ENCODE peak calls at places on chromosome 17, in four cellular contexts. J is GM12878, L is HCT116, V is right lobe of liver. N is an unnamed sample.

GRCh38 chr17:56876766-56877179 is 37.1 kb downstream of the TRIM25 start:
- DNase-seq in J (no peak), L (no peak), V (peak), N (no peak)

GRCh38 chr17:65121916-65122821 is 15.0 kb upstream of the RGS9 start:
- DNase-seq in J (peak), L (no peak), V (no peak), N (no peak)

GRCh38 chr17:47620503-47621245 is 29.0 kb upstream of the KPNB1 start:
- DNase-seq in J (no peak), L (peak), V (no peak), N (no peak)

GRCh38 chr17:66829386-66829864 is 5.5 kb upstream of the CACNG5 start:
- DNase-seq in J (no peak), L (no peak), V (peak), N (no peak)

GRCh38 chr17:40358323-40359038 is 6.1 kb downstream of the GJD3 start:
- DNase-seq in J (no peak), L (peak), V (peak), N (peak)

GRCh38 chr17:41278176-41278955 is 2.9 kb downstream of the KRTAP9-7 start:
- DNase-seq in J (no peak), L (no peak), V (no peak), N (no peak)

GRCh38 chr17:78387982-78388941 is 9.8 kb downstream of the PGS1 start:
- DNase-seq in J (no peak), L (no peak), V (no peak), N (peak)

GRCh38 chr17:21090889-21091618 is 35.7 kb upstream of the DHRS7B start:
- DNase-seq in J (no peak), L (no peak), V (no peak), N (no peak)

GRCh38 chr17:44216173-44216572 is 3.3 kb downstream of the UBTF start:
- DNase-seq in J (peak), L (no peak), V (no peak), N (no peak)

GRCh38 chr17:79919164-79919585 is 79.9 kb upstream of the CBX4 start:
- DNase-seq in J (no peak), L (no peak), V (peak), N (peak)

GRCh38 chr17:5508855-5509254 is 22.5 kb downstream of the MIS12 start:
- DNase-seq in J (no peak), L (no peak), V (no peak), N (no peak)

GRCh38 chr17:83192161-83192788 is 112.9 kb downstream of the METRNL start:
- DNase-seq in J (no peak), L (no peak), V (peak), N (no peak)

GRCh38 chr17:71378036-71378435 is 742.8 kb upstream of the SOX9 start:
- DNase-seq in J (no peak), L (no peak), V (no peak), N (no peak)

GRCh38 chr17:49913226-49914095 is 55.5 kb upstream of the DLX4 start:
- DNase-seq in J (no peak), L (peak), V (no peak), N (no peak)

GRCh38 chr17:75267403-75268232 is 3.4 kb downstream of the MIF4GD start:
- DNase-seq in J (no peak), L (no peak), V (no peak), N (peak)

GRCh38 chr17:67011527-67012175 is 32.7 kb upstream of the CACNG1 start:
- DNase-seq in J (no peak), L (no peak), V (no peak), N (no peak)

GRCh38 chr17:78147315-78147998 is 1.3 kb downstream of the C17orf99 start:
- DNase-seq in J (peak), L (no peak), V (no peak), N (no peak)

GRCh38 chr17:48541574-48542113 is 3.3 kb downstream of the HOXB2 start:
- DNase-seq in J (no peak), L (no peak), V (no peak), N (peak)

GRCh38 chr17:32912218-32912897 is 15.6 kb upstream of the TMEM98 start:
- DNase-seq in J (no peak), L (no peak), V (peak), N (peak)

GRCh38 chr17:50218071-50218759 is 16.8 kb upstream of the COL1A1 start:
- DNase-seq in J (no peak), L (no peak), V (no peak), N (no peak)

GRCh38 chr17:16584273-16584995 is 15.4 kb upstream of the ZNF287 start:
- DNase-seq in J (peak), L (no peak), V (peak), N (peak)

GRCh38 chr17:79667746-79668145 is 56.9 kb upstream of the RBFOX3 start:
- DNase-seq in J (no peak), L (no peak), V (no peak), N (no peak)

GRCh38 chr17:29687601-29688000 is 64.9 kb upstream of the CORO6 start:
- DNase-seq in J (no peak), L (no peak), V (no peak), N (no peak)

GRCh38 chr17:73902416-73903181 is 258.4 kb upstream of the SDK2 start:
- DNase-seq in J (no peak), L (no peak), V (no peak), N (peak)

GRCh38 chr17:29663155-29663554 is 40.4 kb upstream of the CORO6 start:
- DNase-seq in J (no peak), L (no peak), V (no peak), N (no peak)

GRCh38 chr17:31677681-31678080 is 181.4 kb downstream of the COPRS start:
- DNase-seq in J (no peak), L (no peak), V (no peak), N (no peak)

GRCh38 chr17:36546418-36547093 is 1.8 kb downstream of the GGNBP2 start:
- DNase-seq in J (no peak), L (no peak), V (no peak), N (no peak)

GRCh38 chr17:74663566-74663965 is 40.0 kb upstream of the CD300E start:
- DNase-seq in J (no peak), L (no peak), V (no peak), N (no peak)

GRCh38 chr17:32350662-32351418 is 883 bp downstream of the ZNF207 start:
- DNase-seq in J (no peak), L (no peak), V (no peak), N (no peak)

GRCh38 chr17:34988644-34989043 is 8.3 kb downstream of the LIG3 start:
- DNase-seq in J (no peak), L (no peak), V (no peak), N (no peak)

GRCh38 chr17:48472485-48473281 is 42.7 kb upstream of the SKAP1 start:
- DNase-seq in J (no peak), L (peak), V (no peak), N (no peak)

GRCh38 chr17:59853168-59853918 is 39.4 kb downstream of the TUBD1 start:
- DNase-seq in J (no peak), L (no peak), V (peak), N (peak)
- TF ChIP-seq CTCF in J (peak), L (peak), V (peak), N (no peak)

GRCh38 chr17:1624650-1625049 is 4.0 kb downstream of the SLC43A2 start:
- DNase-seq in J (no peak), L (no peak), V (no peak), N (no peak)
- H3K4me3 ChIP-seq in J (no peak), L (no peak), V (no peak), N (no peak)

GRCh38 chr17:58516644-58517377 is 2.4 kb upstream of the MTMR4 start:
- DNase-seq in J (no peak), L (no peak), V (peak), N (no peak)

GRCh38 chr17:58513391-58513912 is 986 bp downstream of the MTMR4 start:
- DNase-seq in J (no peak), L (no peak), V (no peak), N (no peak)

GRCh38 chr17:58514795-58515157 is 338 bp upstream of the MTMR4 start:
- DNase-seq in J (no peak), L (no peak), V (no peak), N (no peak)

GRCh38 chr17:58515286-58515685 is 848 bp upstream of the MTMR4 start:
- DNase-seq in J (no peak), L (no peak), V (no peak), N (no peak)

GRCh38 chr17:58513913-58514794 is at the start of gene MTMR4:
- DNase-seq in J (no peak), L (peak), V (peak), N (peak)
- TF ChIP-seq CTCF in J (no peak), L (no peak), V (no peak), N (no peak)

DNA sequence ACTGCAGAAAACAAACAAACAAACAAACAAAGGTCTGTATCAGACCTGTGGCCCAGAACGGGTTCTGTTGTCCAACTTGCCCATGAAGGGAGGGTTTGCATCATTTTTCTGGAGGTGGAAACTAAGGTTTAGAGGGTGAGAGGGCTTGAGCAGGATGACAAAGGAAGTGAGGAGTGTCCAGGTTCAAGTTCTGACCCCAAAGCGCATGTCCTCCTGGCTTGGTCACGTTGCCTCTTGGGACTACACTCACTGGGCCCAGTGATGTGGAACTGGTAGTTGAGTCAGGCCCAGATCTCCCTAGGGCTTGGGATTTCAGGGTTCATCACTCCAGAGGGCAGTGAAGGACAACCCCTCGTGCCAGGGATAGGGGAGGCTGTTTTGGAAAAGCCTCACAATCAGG is 1.8 kb downstream of the SREBF1 start:
- DNase-seq in J (no peak), L (no peak), V (peak), N (no peak)
- H3K4me3 ChIP-seq in J (peak), L (peak), V (no peak), N (no peak)

GRCh38 chr17:2120550-2121335 is 65.8 kb downstream of the HIC1 start:
- DNase-seq in J (no peak), L (no peak), V (no peak), N (no peak)

GRCh38 chr17:2125013-2125535 is 70.2 kb downstream of the HIC1 start:
- DNase-seq in J (no peak), L (no peak), V (no peak), N (no peak)

GRCh38 chr17:2124391-2124790 is 69.5 kb downstream of the HIC1 start:
- DNase-seq in J (no peak), L (no peak), V (no peak), N (peak)

GRCh38 chr17:2122641-2123302 is 67.9 kb downstream of the HIC1 start:
- DNase-seq in J (no peak), L (no peak), V (peak), N (peak)

DNA sequence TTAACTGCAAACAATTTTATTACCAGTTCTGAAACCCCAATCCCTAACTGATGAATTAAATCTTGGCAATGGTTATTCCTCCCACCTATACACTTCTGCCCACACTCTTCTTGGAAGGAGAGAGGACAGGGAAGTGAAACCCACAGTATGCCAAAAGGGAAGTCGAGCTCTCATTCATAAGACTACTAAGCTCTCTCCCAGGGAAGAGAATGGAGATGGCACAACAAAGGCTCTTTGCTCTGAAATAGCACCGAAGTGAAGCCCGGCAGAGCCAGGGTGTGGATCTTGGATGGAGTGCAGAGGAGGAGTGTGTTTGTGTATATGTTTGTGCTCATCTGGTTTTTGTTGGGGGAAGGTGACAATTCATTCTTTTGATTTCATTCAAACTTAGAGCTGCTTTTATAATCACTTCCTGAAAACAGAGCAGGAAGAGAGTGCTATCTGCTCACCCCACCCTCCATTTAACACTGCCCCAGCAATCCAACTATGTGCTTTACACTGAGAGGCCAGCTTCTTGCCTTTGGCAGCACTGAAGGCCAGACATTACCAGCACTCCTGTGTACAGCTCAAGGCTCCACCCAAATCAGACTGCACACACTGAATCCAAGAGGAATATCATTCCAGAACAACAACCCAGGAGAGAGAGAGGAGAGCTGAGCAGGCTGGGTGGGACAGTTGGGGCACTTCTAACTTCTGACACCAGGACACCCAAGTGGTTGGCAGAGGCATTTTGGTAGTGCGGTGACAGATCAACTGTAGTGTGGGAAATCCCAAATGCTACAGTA is 68.8 kb downstream of the HIC1 start:
- DNase-seq in J (no peak), L (no peak), V (no peak), N (no peak)
- TF ChIP-seq CTCF in J (no peak), L (no peak), V (no peak), N (no peak)

GRCh38 chr17:63675607-63676539 is 24.1 kb downstream of the LIMD2 start:
- DNase-seq in J (no peak), L (peak), V (peak), N (peak)
- H3K4me3 ChIP-seq in J (no peak), L (no peak), V (no peak), N (no peak)

DNA sequence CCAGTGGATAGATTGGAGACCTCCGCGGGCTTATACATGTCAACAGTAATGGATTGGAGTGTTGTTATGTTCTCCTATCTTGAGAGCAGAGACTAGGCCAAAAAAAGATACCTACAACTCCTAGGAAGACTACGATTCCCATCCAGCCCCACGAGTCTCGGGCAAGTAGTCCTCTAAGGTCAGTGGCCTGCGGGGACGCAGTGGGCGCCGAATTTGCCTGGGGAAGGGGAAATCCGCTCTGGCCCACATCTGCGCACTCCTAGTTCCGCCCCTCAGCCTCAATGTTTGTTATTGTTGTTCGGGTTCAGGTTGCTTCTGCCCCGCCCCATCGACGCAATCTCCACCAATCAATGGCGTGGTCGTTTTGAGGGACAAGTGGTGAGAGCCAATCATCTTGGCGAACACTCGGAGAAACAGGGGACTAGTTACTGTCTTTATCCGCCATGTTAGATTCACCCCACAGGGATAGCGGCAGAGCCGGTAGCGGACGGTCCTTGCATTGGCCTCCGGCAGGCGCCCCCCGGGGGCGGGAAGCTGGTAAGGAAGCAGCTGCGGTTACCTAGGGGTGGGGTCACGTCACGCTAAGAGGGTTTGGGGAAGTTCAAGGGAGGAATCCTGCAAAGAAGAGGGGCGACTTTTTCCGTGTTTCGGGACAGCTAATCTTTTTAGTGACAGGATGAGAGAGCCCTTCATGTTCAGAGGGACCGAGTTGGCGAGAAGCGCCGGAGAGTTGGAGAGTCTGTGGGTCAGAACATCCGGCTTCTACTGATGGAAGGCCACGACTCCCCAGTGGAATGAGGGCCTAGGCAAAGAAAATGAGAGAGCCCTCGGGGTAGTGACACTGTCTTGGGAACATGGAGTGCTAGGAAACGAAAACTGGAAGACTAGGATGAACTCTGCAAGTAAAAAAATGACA is at the start of gene NBR1:
- DNase-seq in J (peak), L (peak), V (peak), N (peak)
- TF ChIP-seq CTCF in J (peak), L (no peak), V (no peak), N (no peak)

DNA sequence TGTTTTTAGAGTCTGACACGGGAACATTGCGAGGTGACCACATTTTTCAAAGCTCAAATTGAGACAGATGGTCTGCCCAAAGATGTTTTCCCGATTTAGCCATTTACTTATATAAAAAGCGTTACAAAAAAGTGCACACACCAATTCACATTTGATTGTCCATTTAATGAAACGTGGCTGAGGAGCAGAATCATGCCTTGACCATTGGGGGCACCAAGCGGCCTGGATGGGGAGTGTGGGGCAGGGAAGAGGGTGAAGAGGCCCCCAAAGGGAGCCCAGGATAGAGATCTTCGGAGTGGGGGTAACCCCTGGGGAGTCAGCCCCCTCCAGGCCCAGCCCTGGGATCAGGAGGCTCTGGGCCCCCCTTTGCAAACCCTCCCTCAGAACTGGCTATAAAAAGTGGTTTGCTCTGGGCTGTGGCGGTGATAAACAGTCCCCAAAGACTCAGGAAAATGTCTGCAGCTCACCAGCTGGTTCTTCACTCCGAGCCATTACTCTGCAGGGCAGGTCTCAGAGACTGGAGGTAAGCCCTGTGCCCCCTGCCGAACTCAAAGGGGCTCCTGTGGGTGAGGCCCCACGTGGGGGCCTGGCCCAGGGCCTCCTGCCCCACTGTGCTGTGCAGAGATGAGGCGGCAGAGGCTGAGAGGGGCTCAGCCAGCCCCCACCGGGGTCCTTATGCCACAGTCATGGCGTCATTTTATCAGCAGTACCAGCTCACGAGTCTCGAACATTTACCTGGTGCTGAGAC is 105.9 kb upstream of the SEC14L1 start:
- DNase-seq in J (no peak), L (no peak), V (no peak), N (no peak)
- H3K4me3 ChIP-seq in J (no peak), L (no peak), V (no peak), N (no peak)